ENCODE peak calls at places on chromosomes 13 and 19, in ten cellular contexts. U is activated CD4-positive, CD25-positive, alpha-beta regulatory T cell treated with anti-CD3 and anti-CD28 coated beads, Interleukin-2, amount 50 U/mL, for 16 hours; X is heart right ventricle; T is kidney epithelial cell; L is SJSA1; M is GOT3; W is mesendoderm; Z is activated naive CD8-positive, alpha-beta T cell treated with anti-CD3 and anti-CD28 coated beads for 36 hours; N is C1 segment of cervical spinal cord; I is SIG-M5. F is an unnamed sample.
A peak's percentile ranks its signal among the peaks of the same experiment; 100 is the strongest.

GRCh38 chr13:92802776-92803175 is 423.8 kb upstream of the GPC6 start:
- DNase-seq in U (no peak), I (no peak), X (no peak), M (no peak), W (no peak), T (no peak), Z (no peak), L (no peak), N (no peak), F (no peak)

GRCh38 chr13:40406405-40407138 is 259.9 kb downstream of the FOXO1 start:
- DNase-seq in L (no peak), T (no peak), X (no peak), N (no peak), I (no peak), M (no peak), U (no peak), W (no peak), Z (no peak), F (no peak)

GRCh38 chr19:6480843-6481415 is 658 bp downstream of the DENND1C start:
- DNase-seq in I (no peak), M (no peak), N (no peak), L (no peak), U (no peak), T (no peak), Z (no peak), X (no peak), W (no peak), F (no peak)

GRCh38 chr13:33351324-33351723 is 65.8 kb upstream of the STARD13 start:
- DNase-seq in Z (no peak), X (no peak), U (no peak), L (no peak), M (no peak), N (no peak), W (no peak), T (peak; percentile 14), I (no peak), F (no peak)

GRCh38 chr13:19959141-19959830 is 759 bp downstream of the ZMYM2 start:
- DNase-seq in W (peak; percentile 77), T (no peak), U (peak; percentile 30), I (no peak), X (peak; percentile 68), M (peak; percentile 18), Z (peak; percentile 75), L (peak; percentile 58), N (peak; percentile 56), F (peak; percentile 81)

GRCh38 chr19:18251587-18252369 is 22.5 kb downstream of the IQCN start:
- DNase-seq in U (peak; percentile 71), T (no peak), W (peak; percentile 81), N (peak; percentile 32), X (peak; percentile 71), L (peak; percentile 68), M (no peak), I (no peak), Z (peak; percentile 71), F (peak; percentile 78)

GRCh38 chr19:42480335-42481095 is 37.8 kb upstream of the CXCL17 start:
- DNase-seq in I (no peak), W (peak; percentile 71), M (no peak), T (no peak), U (no peak), X (no peak), Z (peak; percentile 17), N (no peak), L (no peak), F (no peak)

GRCh38 chr13:98493035-98493401 is 83.9 kb downstream of the STK24 start:
- DNase-seq in L (no peak), X (no peak), N (no peak), I (no peak), Z (no peak), T (no peak), M (no peak), U (no peak), W (no peak), F (no peak)

GRCh38 chr19:18049390-18049789 is 37.3 kb downstream of the IL12RB1 start:
- DNase-seq in W (no peak), Z (no peak), M (no peak), L (no peak), T (no peak), N (peak; percentile 45), U (no peak), X (peak; percentile 96), I (no peak), F (no peak)

F was measured in neural progenitor cell.